ENCODE peak calls at places on chromosomes 16 and 17, in nine cellular contexts. F is aorta; P is glutamatergic neuron; C is stimulated activated CD4-positive, alpha-beta T cell treated with anti-CD3 and anti-CD28 coated beads, Interleukin-1b, Interleukin-23, amount 100 ng/mL, for 4 hours; W is esophagus squamous epithelium; R is left ventricle myocardium inferior; B is midbrain; G is iris pigment epithelial cell; Q is ecto neural progenitor cell. D is an unnamed sample.

GRCh38 chr17:5418858-5419355 is 555 bp downstream of the NUP88 start:
- DNase-seq in G (peak), F (no peak), C (peak), Q (no peak), R (no peak), W (no peak), B (no peak), P (peak), D (peak)

GRCh38 chr17:41645371-41646063 is 21.1 kb upstream of the KRT17 start:
- DNase-seq in G (peak), F (no peak), B (no peak), P (no peak), Q (no peak), C (no peak), R (no peak), W (no peak), D (no peak)

GRCh38 chr17:40564195-40564882 is 933 bp downstream of the CCR7 start:
- DNase-seq in C (no peak), F (peak), P (no peak), Q (no peak), B (no peak), R (no peak), G (no peak), W (no peak), D (no peak)

GRCh38 chr16:30602595-30603277 is 7.5 kb downstream of the ZNF689 start:
- DNase-seq in B (peak), P (no peak), Q (no peak), F (no peak), C (no peak), G (no peak), W (no peak), R (no peak), D (no peak)

GRCh38 chr16:67198238-67198734 is 645 bp upstream of the ELMO3 start:
- DNase-seq in W (no peak), G (peak), F (no peak), Q (no peak), P (no peak), C (no peak), R (no peak), B (peak), D (no peak)

GRCh38 chr16:74451951-74452758 is 30.9 kb upstream of the CLEC18B start:
- DNase-seq in P (no peak), R (no peak), C (no peak), W (no peak), F (peak), B (no peak), Q (no peak), G (no peak), D (no peak)

GRCh38 chr17:27384721-27385120 is 71.5 kb upstream of the KSR1 start:
- DNase-seq in C (no peak), P (no peak), F (no peak), R (no peak), W (no peak), Q (no peak), B (no peak), G (no peak), D (peak)

GRCh38 chr17:45284176-45285140 is 22.6 kb upstream of the SPATA32 start:
- DNase-seq in G (no peak), F (no peak), C (peak), R (peak), W (no peak), P (no peak), B (no peak), Q (no peak), D (no peak)

GRCh38 chr17:2894782-2895181 is 98.5 kb downstream of the RAP1GAP2 start:
- DNase-seq in R (no peak), F (no peak), W (no peak), P (no peak), B (no peak), Q (no peak), C (no peak), G (no peak), D (no peak)

GRCh38 chr16:77951788-77952187 is 70.6 kb upstream of the CLEC3A start:
- DNase-seq in R (no peak), W (no peak), Q (no peak), G (peak), F (no peak), B (peak), C (no peak), P (no peak), D (no peak)

GRCh38 chr17:76841776-76842405 is 26.3 kb upstream of the MGAT5B start:
- DNase-seq in W (no peak), C (no peak), Q (peak), G (no peak), R (no peak), P (no peak), B (no peak), F (no peak), D (no peak)

GRCh38 chr17:40310882-40311391 is 2.0 kb downstream of the RARA start:
- DNase-seq in R (peak), Q (peak), P (no peak), C (no peak), W (no peak), F (no peak), G (no peak), B (no peak), D (no peak)

GRCh38 chr17:79811036-79811887 is 14.4 kb upstream of the CBX8 start:
- DNase-seq in G (no peak), B (peak), F (no peak), P (peak), Q (peak), R (no peak), W (no peak), C (no peak), D (no peak)

GRCh38 chr17:66407864-66408263 is 105.5 kb downstream of the PRKCA start:
- DNase-seq in B (no peak), G (no peak), P (no peak), R (no peak), W (no peak), C (no peak), Q (no peak), F (no peak), D (no peak)

GRCh38 chr17:31722251-31723056 is 136.6 kb downstream of the COPRS start:
- DNase-seq in C (no peak), P (no peak), Q (no peak), F (no peak), R (no peak), W (no peak), G (peak), B (no peak), D (no peak)

GRCh38 chr17:82978765-82979349 is 100.6 kb upstream of the METRNL start:
- DNase-seq in G (no peak), W (no peak), Q (no peak), P (no peak), C (no peak), B (no peak), R (no peak), F (no peak), D (no peak)

GRCh38 chr16:89953671-89954406 is 5.3 kb downstream of the DEF8 start:
- DNase-seq in Q (no peak), C (no peak), R (no peak), B (no peak), G (no peak), F (no peak), P (no peak), W (no peak), D (no peak)

GRCh38 chr16:53433509-53433908 is 762 bp upstream of the RBL2 start:
- DNase-seq in F (no peak), B (no peak), Q (no peak), W (no peak), P (no peak), C (no peak), G (no peak), R (no peak), D (no peak)

GRCh38 chr16:89010210-89010925 is 33.4 kb upstream of the CBFA2T3 start:
- DNase-seq in C (no peak), R (no peak), W (no peak), F (no peak), B (no peak), G (no peak), P (no peak), Q (no peak), D (no peak)

GRCh38 chr17:38421871-38422819 is 6.1 kb upstream of the ARHGAP23 start:
- DNase-seq in W (no peak), Q (no peak), B (no peak), F (no peak), C (no peak), R (no peak), G (no peak), P (no peak), D (no peak)

GRCh38 chr16:88381820-88382451 is 823 bp upstream of the ZNF469 start:
- DNase-seq in R (no peak), Q (no peak), C (no peak), P (peak), W (no peak), B (no peak), G (no peak), F (peak), D (no peak)

GRCh38 chr16:27745348-27745747 is 195.4 kb downstream of the KATNIP start:
- DNase-seq in R (no peak), Q (no peak), C (no peak), B (no peak), F (no peak), G (peak), W (no peak), P (no peak), D (no peak)

GRCh38 chr17:69654981-69655581 is 240.6 kb downstream of the MAP2K6 start:
- DNase-seq in W (no peak), F (no peak), Q (no peak), B (no peak), R (no peak), C (no peak), P (no peak), G (peak), D (no peak)

GRCh38 chr17:35159926-35160325 is 12.3 kb downstream of the UNC45B start:
- DNase-seq in B (no peak), W (no peak), P (no peak), C (no peak), F (no peak), Q (no peak), R (no peak), G (no peak), D (no peak)

GRCh38 chr16:10490141-10490540 is 90.3 kb downstream of the EMP2 start:
- DNase-seq in C (no peak), W (no peak), B (no peak), R (no peak), P (no peak), F (no peak), G (no peak), Q (no peak), D (no peak)

GRCh38 chr17:82267575-82268379 is 5.7 kb downstream of the CSNK1D start:
- DNase-seq in C (no peak), P (no peak), G (peak), F (peak), W (peak), R (peak), Q (no peak), B (peak), D (peak)

GRCh38 chr16:17346774-17347569 is 123.8 kb downstream of the XYLT1 start:
- DNase-seq in R (no peak), C (no peak), Q (no peak), W (no peak), F (no peak), P (no peak), G (no peak), B (no peak), D (no peak)

GRCh38 chr17:55750750-55751641 is at the start of gene PCTP:
- DNase-seq in W (peak), G (peak), F (peak), B (peak), Q (peak), C (peak), R (peak), P (peak), D (peak)

GRCh38 chr17:56676807-56677206 is 83.3 kb downstream of the NOG start:
- DNase-seq in G (no peak), Q (no peak), W (no peak), P (no peak), B (no peak), C (no peak), F (no peak), R (no peak), D (no peak)

GRCh38 chr16:66618588-66618987 is 14.1 kb downstream of the CMTM3 start:
- DNase-seq in B (no peak), C (no peak), R (no peak), Q (no peak), P (no peak), W (no peak), G (peak), F (peak), D (no peak)

GRCh38 chr17:65498831-65499230 is 62.6 kb downstream of the AXIN2 start:
- DNase-seq in F (no peak), W (no peak), B (peak), C (no peak), P (no peak), G (no peak), R (no peak), Q (no peak), D (no peak)

GRCh38 chr17:37488009-37488604 is 1.6 kb upstream of the DUSP14 start:
- DNase-seq in B (no peak), R (no peak), F (no peak), Q (no peak), P (no peak), C (no peak), G (peak), W (no peak), D (no peak)

GRCh38 chr17:35376245-35376644 is 2.8 kb upstream of the SLFN11 start:
- DNase-seq in B (no peak), F (no peak), Q (no peak), G (peak), R (no peak), C (no peak), W (no peak), P (no peak), D (no peak)